ENCODE peak calls at places on chromosomes 4 and X, in nine cellular contexts. Y, M, W, S, V, A, L, E and Q are unnamed samples.

GRCh38 chr4:71232846-71233245 is 106.0 kb upstream of the SLC4A4 start:
- DNase-seq in V (no peak), A (no peak), M (no peak), Y (no peak), E (no peak), S (no peak), L (no peak), W (no peak), Q (no peak)

GRCh38 chrX:112867570-112867969 is 26.9 kb upstream of the AMOT start:
- DNase-seq in M (no peak), E (no peak), W (no peak), V (peak), Y (no peak), L (peak), A (peak), S (no peak), Q (no peak)

GRCh38 chr4:110532901-110533589 is 57.1 kb downstream of the ENPEP start:
- DNase-seq in S (no peak), Y (no peak), V (no peak), M (no peak), E (no peak), W (no peak), L (no peak), A (no peak), Q (no peak)

GRCh38 chrX:76183289-76184057 is 10.6 kb downstream of the PBDC1 start:
- DNase-seq in W (no peak), Y (no peak), L (no peak), E (no peak), A (no peak), M (no peak), S (peak), V (peak), Q (no peak)

GRCh38 chr4:16783119-16783518 is 115.3 kb downstream of the LDB2 start:
- DNase-seq in L (peak), S (no peak), W (no peak), V (no peak), E (no peak), A (no peak), M (no peak), Y (no peak), Q (no peak)

GRCh38 chrX:146409528-146409927 is 400.0 kb upstream of the CXorf51B start:
- DNase-seq in S (no peak), W (no peak), Y (no peak), V (no peak), L (no peak), E (no peak), A (no peak), M (no peak), Q (no peak)

GRCh38 chr4:135239964-135240363 is 1038.4 kb upstream of the PABPC4L start:
- DNase-seq in M (no peak), Y (no peak), L (no peak), A (no peak), S (peak), E (no peak), W (no peak), V (no peak), Q (no peak)

GRCh38 chr4:147492761-147493160 is 11.9 kb downstream of the EDNRA start:
- DNase-seq in A (no peak), E (no peak), L (no peak), M (no peak), W (no peak), V (no peak), Y (no peak), S (peak), Q (peak)

GRCh38 chr4:152850377-152850776 is 70.6 kb downstream of the ARFIP1 start:
- DNase-seq in E (peak), A (no peak), Y (peak), L (peak), V (peak), S (peak), M (peak), W (peak), Q (no peak)

GRCh38 chr4:20428410-20429160 is 176.9 kb downstream of the SLIT2 start:
- DNase-seq in S (peak), E (no peak), V (peak), Y (no peak), L (no peak), M (no peak), W (no peak), A (no peak), Q (no peak)

GRCh38 chr4:93394488-93395185 is 433.9 kb upstream of the ATOH1 start:
- DNase-seq in W (no peak), M (no peak), A (no peak), L (no peak), Y (no peak), S (no peak), E (no peak), V (peak), Q (no peak)

GRCh38 chr4:77699731-77700210 is 94.2 kb downstream of the CXCL13 start:
- DNase-seq in E (peak), S (peak), A (no peak), V (peak), M (no peak), Y (no peak), L (peak), W (peak), Q (no peak)

GRCh38 chrX:4572652-4573051 is 859.2 kb upstream of the PRKX start:
- DNase-seq in M (no peak), E (no peak), Y (no peak), L (no peak), W (no peak), A (no peak), V (no peak), S (no peak), Q (no peak)

GRCh38 chrX:8803326-8803725 is 2.1 kb upstream of the FAM9A start:
- DNase-seq in W (no peak), M (no peak), S (no peak), L (no peak), V (no peak), A (no peak), Y (no peak), E (no peak), Q (no peak)

GRCh38 chrX:18596096-18596495 is 75.8 kb downstream of the RS1 start:
- DNase-seq in Y (no peak), E (no peak), V (peak), W (no peak), S (no peak), M (no peak), L (no peak), A (no peak), Q (no peak)

GRCh38 chr4:11805837-11806236 is 377.1 kb upstream of the HS3ST1 start:
- DNase-seq in E (peak), W (peak), V (peak), L (no peak), A (no peak), S (no peak), Y (peak), M (no peak), Q (no peak)

GRCh38 chr4:185764880-185765279 is 47.1 kb downstream of the SORBS2 start:
- DNase-seq in V (peak), L (no peak), W (no peak), E (no peak), A (no peak), M (no peak), S (no peak), Y (no peak), Q (no peak)

GRCh38 chrX:8139713-8140112 is 31.4 kb downstream of the VCX2 start:
- DNase-seq in S (no peak), V (peak), Y (no peak), A (no peak), W (peak), E (no peak), L (no peak), M (no peak), Q (no peak)

GRCh38 chr4:6782846-6783110 is 251 bp downstream of the KIAA0232 start:
- DNase-seq in Y (no peak), M (no peak), W (no peak), E (no peak), S (no peak), L (no peak), V (no peak), A (no peak), Q (no peak)

GRCh38 chr4:12016729-12017128 is 588.0 kb upstream of the HS3ST1 start:
- DNase-seq in V (no peak), A (no peak), E (no peak), M (no peak), Y (no peak), L (no peak), W (no peak), S (no peak), Q (no peak)

GRCh38 chr4:173217727-173218126 is 49.1 kb downstream of the GALNT7 start:
- DNase-seq in Y (no peak), W (no peak), S (peak), L (no peak), V (peak), A (no peak), M (no peak), E (no peak), Q (no peak)

GRCh38 chrX:38879631-38880220 is 78.5 kb downstream of the MID1IP1 start:
- DNase-seq in Y (no peak), V (no peak), E (no peak), M (no peak), L (no peak), S (no peak), W (no peak), A (no peak), Q (no peak)

GRCh38 chrX:102712216-102712966 is at the start of gene GPRASP2:
- DNase-seq in Y (no peak), E (peak), L (peak), W (no peak), A (peak), S (peak), V (peak), M (no peak), Q (peak)